ENCODE peak calls at places on chromosomes 1 and 21, in nine cellular contexts. S, D, O, J, R, B, L, N and H are unnamed samples.

GRCh38 chr1:214418380-214418779 is 133.0 kb downstream of the PTPN14 start:
- DNase-seq in S (no peak), D (no peak), O (no peak), J (no peak), R (no peak), B (peak), L (no peak), N (peak), H (no peak)

GRCh38 chr1:86062458-86062857 is 94.1 kb downstream of the COL24A1 start:
- DNase-seq in S (no peak), D (no peak), O (no peak), J (no peak), R (no peak), B (no peak), L (no peak), N (peak), H (no peak)

GRCh38 chr1:43908858-43909257 is 24.7 kb upstream of the ARTN start:
- DNase-seq in S (no peak), D (peak), O (no peak), J (no peak), R (no peak), B (no peak), L (no peak), N (no peak), H (no peak)

GRCh38 chr1:186236921-186237320 is 138.1 kb downstream of the TPR start:
- DNase-seq in S (no peak), D (peak), O (peak), J (peak), R (no peak), B (peak), L (no peak), N (peak), H (no peak)

GRCh38 chr1:1599919-1600860 is at the start of gene FNDC10:
- DNase-seq in S (no peak), D (no peak), O (no peak), J (no peak), R (no peak), B (no peak), L (no peak), N (no peak), H (no peak)

GRCh38 chr1:226082959-226083302 is 20.4 kb downstream of the H3-3A start:
- DNase-seq in S (no peak), D (no peak), O (peak), J (peak), R (no peak), B (peak), L (no peak), N (peak), H (no peak)

GRCh38 chr1:201570886-201571624 is 32.1 kb downstream of the NAV1 start:
- DNase-seq in S (no peak), D (no peak), O (no peak), J (no peak), R (no peak), B (no peak), L (no peak), N (no peak), H (no peak)

GRCh38 chr1:30024411-30025195 is 698.8 kb downstream of the MATN1 start:
- DNase-seq in S (no peak), D (no peak), O (no peak), J (no peak), R (peak), B (no peak), L (no peak), N (no peak), H (no peak)

GRCh38 chr1:226064168-226064815 is 1.8 kb downstream of the H3-3A start:
- DNase-seq in S (no peak), D (peak), O (peak), J (no peak), R (no peak), B (peak), L (no peak), N (no peak), H (no peak)

GRCh38 chr21:42565886-42566523 is 52.4 kb downstream of the SLC37A1 start:
- DNase-seq in S (no peak), D (no peak), O (no peak), J (no peak), R (no peak), B (no peak), L (no peak), N (no peak), H (no peak)

GRCh38 chr1:194081444-194081843 is 895.0 kb upstream of the B3GALT2 start:
- DNase-seq in S (no peak), D (no peak), O (no peak), J (no peak), R (no peak), B (no peak), L (no peak), N (no peak), H (no peak)

GRCh38 chr21:30747159-30747558 is at the start of gene KRTAP21-2:
- DNase-seq in S (no peak), D (no peak), O (no peak), J (no peak), R (no peak), B (no peak), L (no peak), N (no peak), H (no peak)

GRCh38 chr1:231779081-231779480 is 152.5 kb downstream of the DISC1 start:
- DNase-seq in S (no peak), D (no peak), O (no peak), J (no peak), R (no peak), B (no peak), L (no peak), N (no peak), H (no peak)

GRCh38 chr21:36507397-36508018 is 27.6 kb upstream of the CLDN14 start:
- DNase-seq in S (no peak), D (peak), O (no peak), J (no peak), R (no peak), B (no peak), L (no peak), N (no peak), H (no peak)

GRCh38 chr1:161045749-161046573 is at the start of gene USF1:
- DNase-seq in S (peak), D (peak), O (peak), J (peak), R (peak), B (peak), L (peak), N (peak), H (peak)

GRCh38 chr21:31865429-31865970 is 7.3 kb upstream of the HUNK start:
- DNase-seq in S (no peak), D (no peak), O (no peak), J (no peak), R (no peak), B (no peak), L (no peak), N (no peak), H (no peak)

GRCh38 chr1:208243522-208243850 is 698 bp downstream of the PLXNA2 start:
- DNase-seq in S (no peak), D (no peak), O (no peak), J (no peak), R (no peak), B (no peak), L (no peak), N (no peak), H (no peak)

GRCh38 chr1:10599194-10599861 is 124.6 kb downstream of the PEX14 start:
- DNase-seq in S (no peak), D (peak), O (peak), J (peak), R (no peak), B (peak), L (no peak), N (peak), H (no peak)

GRCh38 chr1:245484176-245484575 is 329.4 kb downstream of the KIF26B start:
- DNase-seq in S (no peak), D (no peak), O (no peak), J (no peak), R (no peak), B (no peak), L (no peak), N (no peak), H (no peak)

GRCh38 chr1:90712153-90712930 is 4.8 kb downstream of the BARHL2 start:
- DNase-seq in S (no peak), D (no peak), O (no peak), J (no peak), R (no peak), B (no peak), L (no peak), N (no peak), H (no peak)

GRCh38 chr1:21262282-21263051 is 27.8 kb downstream of the ECE1 start:
- DNase-seq in S (no peak), D (no peak), O (peak), J (peak), R (no peak), B (peak), L (no peak), N (peak), H (peak)

GRCh38 chr1:163410073-163410522 is 88.3 kb downstream of the NUF2 start:
- DNase-seq in S (no peak), D (peak), O (peak), J (peak), R (peak), B (peak), L (peak), N (peak), H (peak)

GRCh38 chr21:31011412-31011811 is 26.9 kb downstream of the KRTAP19-8 start:
- DNase-seq in S (no peak), D (no peak), O (no peak), J (no peak), R (no peak), B (no peak), L (no peak), N (no peak), H (no peak)

GRCh38 chr1:61455400-61455799 is 269.5 kb downstream of the TM2D1 start:
- DNase-seq in S (no peak), D (no peak), O (no peak), J (no peak), R (no peak), B (no peak), L (no peak), N (no peak), H (no peak)

GRCh38 chr1:205199090-205199930 is 12.2 kb downstream of the DSTYK start:
- DNase-seq in S (no peak), D (no peak), O (no peak), J (peak), R (no peak), B (peak), L (no peak), N (no peak), H (no peak)

GRCh38 chr1:12650001-12650421 is 6.1 kb downstream of the AADACL4 start:
- DNase-seq in S (no peak), D (no peak), O (no peak), J (peak), R (no peak), B (peak), L (no peak), N (peak), H (no peak)